ENCODE peak calls at places on chromosomes 7 and 10, in four cellular contexts. I is tibial nerve, W is choroid plexus epithelial cell, G is BE2C. E is an unnamed sample.

GRCh38 chr10:114142018-114142417 is 32.0 kb downstream of the CCDC186 start:
- DNase-seq in I (no peak), W (peak), G (no peak), E (peak)

GRCh38 chr7:105196473-105196872 is 182.5 kb downstream of the KMT2E start:
- DNase-seq in I (no peak), W (peak), G (no peak), E (peak)

GRCh38 chr10:89351402-89352038 is 23.7 kb downstream of the IFIT3 start:
- DNase-seq in I (no peak), W (peak), G (no peak), E (peak)

GRCh38 chr7:115533785-115534184 is 496.8 kb downstream of the TFEC start:
- DNase-seq in I (no peak), W (peak), G (no peak), E (peak)

GRCh38 chr10:104334561-104334960 is 3.7 kb downstream of the ITPRIP start:
- DNase-seq in I (no peak), W (no peak), G (no peak), E (peak)

GRCh38 chr7:129805086-129805719 is 147.6 kb downstream of the UBE2H start:
- DNase-seq in I (no peak), W (no peak), G (peak), E (no peak)

GRCh38 chr7:521221-522070 is 1.8 kb upstream of the PDGFA start:
- DNase-seq in I (no peak), W (no peak), G (no peak), E (peak)

GRCh38 chr7:106279425-106280182 is 5.2 kb downstream of the NAMPT start:
- DNase-seq in I (no peak), W (peak), G (no peak), E (no peak)

GRCh38 chr10:102422586-102423129 is 2.0 kb downstream of the FBXL15 start:
- DNase-seq in I (peak), W (peak), G (peak), E (peak)

GRCh38 chr7:54814401-54814800 is 55.4 kb upstream of the SEC61G start:
- DNase-seq in I (no peak), W (no peak), G (no peak), E (no peak)

GRCh38 chr7:12584940-12585339 is 14.4 kb downstream of the SCIN start:
- DNase-seq in I (no peak), W (peak), G (no peak), E (no peak)

GRCh38 chr10:80491251-80492102 is 37.4 kb downstream of the TSPAN14 start:
- DNase-seq in I (no peak), W (no peak), G (no peak), E (no peak)

GRCh38 chr7:44045226-44046014 is 918 bp downstream of the DBNL start:
- DNase-seq in I (no peak), W (no peak), G (no peak), E (no peak)

GRCh38 chr10:57952741-57953140 is 315.0 kb downstream of the IPMK start:
- DNase-seq in I (no peak), W (peak), G (no peak), E (peak)

GRCh38 chr7:144019457-144019856 is 19.3 kb downstream of the OR6B1 start:
- DNase-seq in I (no peak), W (peak), G (no peak), E (peak)

GRCh38 chr10:43119416-43120115 is 18.7 kb upstream of the CSGALNACT2 start:
- DNase-seq in I (no peak), W (no peak), G (no peak), E (no peak)

GRCh38 chr10:60678978-60679377 is 99.3 kb upstream of the CDK1 start:
- DNase-seq in I (no peak), W (no peak), G (no peak), E (no peak)

GRCh38 chr10:125014984-125015944 is 73.3 kb downstream of the ZRANB1 start:
- DNase-seq in I (no peak), W (no peak), G (peak), E (no peak)

GRCh38 chr7:41148521-41148951 is 554.4 kb downstream of the INHBA start:
- DNase-seq in I (no peak), W (peak), G (no peak), E (peak)

GRCh38 chr10:17227367-17228080 is 517 bp upstream of the VIM start:
- DNase-seq in I (no peak), W (peak), G (no peak), E (peak)

GRCh38 chr7:155584763-155585531 is 38.6 kb upstream of the CNPY1 start:
- DNase-seq in I (no peak), W (peak), G (peak), E (peak)

GRCh38 chr10:84765656-84766055 is 437.3 kb downstream of the CCSER2 start:
- DNase-seq in I (no peak), W (no peak), G (no peak), E (no peak)

GRCh38 chr10:60042262-60042661 is 135.9 kb upstream of the CCDC6 start:
- DNase-seq in I (no peak), W (no peak), G (no peak), E (no peak)

GRCh38 chr7:150715293-150715692 is 1.1 kb upstream of the GIMAP1 start:
- DNase-seq in I (no peak), W (no peak), G (no peak), E (no peak)

GRCh38 chr7:141700291-141700847 is 1.6 kb downstream of the DENND11 start:
- DNase-seq in I (no peak), W (peak), G (no peak), E (no peak)

GRCh38 chr7:154306036-154306435 is 253.8 kb downstream of the DPP6 start:
- DNase-seq in I (no peak), W (no peak), G (no peak), E (no peak)

GRCh38 chr7:498678-499641 is 20.7 kb downstream of the PDGFA start:
- DNase-seq in I (no peak), W (no peak), G (no peak), E (no peak)

GRCh38 chr7:22185559-22185958 is 171.4 kb downstream of the RAPGEF5 start:
- DNase-seq in I (no peak), W (no peak), G (no peak), E (no peak)

GRCh38 chr7:51543801-51544553 is 227.4 kb upstream of the COBL start:
- DNase-seq in I (no peak), W (no peak), G (no peak), E (no peak)

GRCh38 chr7:140397784-140398750 is at the start of gene SLC37A3:
- DNase-seq in I (peak), W (peak), G (peak), E (peak)

GRCh38 chr7:7965301-7965700 is 3.3 kb upstream of the GLCCI1 start:
- DNase-seq in I (no peak), W (no peak), G (peak), E (no peak)

DNA sequence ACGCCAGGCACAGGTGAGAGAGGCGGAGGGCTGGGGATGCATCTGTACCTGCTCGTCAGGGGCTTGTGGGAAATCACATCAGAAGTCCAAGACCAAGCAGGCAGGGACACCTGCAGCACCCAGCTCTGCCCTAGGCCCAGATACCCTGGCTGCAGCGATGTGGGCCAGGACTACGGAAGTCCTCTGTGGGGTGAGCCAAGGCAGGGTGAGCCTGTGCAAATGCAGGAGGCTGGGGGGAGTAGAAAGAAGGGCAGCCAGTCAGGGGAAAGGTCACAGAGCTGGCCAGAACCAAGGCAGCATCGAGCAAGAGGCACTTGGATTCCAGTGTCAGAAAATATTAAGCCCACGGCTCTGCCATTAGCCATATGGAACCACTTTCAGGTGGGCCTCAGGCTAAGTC is 85.2 kb downstream of the TNS3 start:
- DNase-seq in I (no peak), W (no peak), G (no peak), E (no peak)
- H3K4me3 ChIP-seq in I (no peak), W (no peak), G (no peak), E (no peak)

GRCh38 chr7:151824285-151824950 is 52.5 kb downstream of the PRKAG2 start:
- DNase-seq in I (no peak), W (no peak), G (no peak), E (no peak)
- H3K4me3 ChIP-seq in I (no peak), W (peak), G (no peak), E (no peak)

DNA sequence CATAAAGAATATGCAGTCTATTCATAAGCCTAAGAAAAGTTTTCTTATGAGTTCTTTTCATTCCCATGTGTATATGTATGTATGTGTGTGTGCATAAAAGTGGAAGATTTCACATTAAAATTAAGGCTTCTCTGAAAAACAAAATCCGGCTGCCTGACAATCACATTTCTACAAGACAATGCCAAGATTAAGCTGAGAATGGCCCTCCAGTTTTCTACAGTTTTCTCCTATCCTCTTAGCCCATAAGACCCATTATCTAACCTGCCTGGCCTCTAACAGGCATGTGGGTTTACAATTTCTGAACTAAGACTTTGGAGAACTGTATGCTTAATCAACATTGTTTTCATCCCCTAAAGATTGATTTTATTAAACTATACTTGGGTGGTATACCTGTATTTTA is 446.0 kb upstream of the SEMA3A start:
- DNase-seq in I (no peak), W (no peak), G (no peak), E (no peak)
- H3K4me3 ChIP-seq in I (no peak), W (no peak), G (no peak), E (no peak)

DNA sequence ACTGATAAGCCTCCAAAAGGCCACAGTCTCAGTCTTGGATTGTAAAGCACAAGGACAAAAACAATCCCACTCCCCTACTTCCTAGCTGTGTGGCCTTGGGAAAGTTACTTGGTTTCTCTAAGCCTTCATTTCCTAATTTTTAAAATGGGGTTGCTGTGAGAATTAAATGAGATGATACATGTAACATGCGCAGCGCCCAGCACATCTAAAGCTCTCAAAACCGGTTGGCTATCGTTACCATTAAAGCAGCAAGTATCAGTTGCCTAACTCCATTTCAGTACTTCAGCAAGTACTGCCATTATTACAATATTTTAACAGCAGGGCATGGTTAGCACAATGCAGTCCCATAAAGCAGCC is 1.9 kb downstream of the NRCAM start:
- DNase-seq in I (no peak), W (no peak), G (no peak), E (no peak)
- H3K4me3 ChIP-seq in I (peak), W (peak), G (peak), E (peak)

DNA sequence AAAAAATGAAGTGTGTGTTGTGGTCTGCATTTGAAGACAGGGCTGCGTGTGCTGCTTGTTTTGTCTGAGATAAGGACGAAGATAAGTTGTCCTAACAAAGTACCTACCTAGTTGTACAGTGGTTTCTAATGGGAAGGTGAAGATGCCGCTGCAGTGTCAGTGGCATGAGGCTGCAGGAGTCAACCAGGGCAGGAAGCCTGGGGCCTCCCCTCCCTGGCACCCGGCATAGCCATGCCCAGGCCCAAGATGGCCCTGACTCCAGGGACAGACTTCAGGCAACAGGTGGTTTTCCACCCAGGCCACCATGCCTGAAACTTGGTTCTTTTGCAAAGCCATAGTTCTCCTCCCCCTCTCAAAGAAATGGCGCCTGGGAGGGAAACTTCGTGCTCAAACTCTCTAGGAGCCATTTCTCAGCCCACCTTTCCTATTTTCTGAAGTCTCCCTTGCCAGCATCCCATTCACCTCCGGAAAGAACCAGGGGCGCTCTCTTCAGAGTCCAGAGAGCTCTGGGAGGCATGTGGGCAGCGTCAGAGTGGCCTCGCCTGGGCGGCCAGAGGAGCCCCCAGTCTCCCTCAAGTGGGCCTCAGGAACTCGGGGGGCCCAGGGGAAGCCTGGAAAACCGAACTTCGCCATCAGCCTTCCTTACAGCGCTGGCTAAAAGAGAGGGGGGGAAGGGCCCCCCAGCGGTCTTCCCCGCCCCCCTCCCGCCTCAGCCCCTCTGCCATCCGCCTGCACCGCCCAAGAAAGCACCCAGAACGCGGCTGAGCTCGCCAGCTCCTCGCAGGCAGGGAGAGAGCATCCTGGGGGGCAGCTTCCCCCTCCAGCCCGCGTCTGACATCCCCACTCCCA is 2.0 kb upstream of the KAT6B start:
- DNase-seq in I (no peak), W (no peak), G (no peak), E (no peak)
- H3K4me3 ChIP-seq in I (peak), W (peak), G (peak), E (peak)

GRCh38 chr10:71726673-71727428 is 7.3 kb upstream of the C10orf105 start:
- DNase-seq in I (no peak), W (no peak), G (no peak), E (no peak)

GRCh38 chr10:71729023-71729649 is 9.6 kb upstream of the C10orf105 start:
- DNase-seq in I (no peak), W (no peak), G (peak), E (no peak)

GRCh38 chr10:71725998-71726672 is 6.6 kb upstream of the C10orf105 start:
- DNase-seq in I (no peak), W (peak), G (peak), E (peak)

GRCh38 chr10:71728218-71728737 is 8.7 kb upstream of the C10orf105 start:
- DNase-seq in I (no peak), W (no peak), G (peak), E (no peak)

DNA sequence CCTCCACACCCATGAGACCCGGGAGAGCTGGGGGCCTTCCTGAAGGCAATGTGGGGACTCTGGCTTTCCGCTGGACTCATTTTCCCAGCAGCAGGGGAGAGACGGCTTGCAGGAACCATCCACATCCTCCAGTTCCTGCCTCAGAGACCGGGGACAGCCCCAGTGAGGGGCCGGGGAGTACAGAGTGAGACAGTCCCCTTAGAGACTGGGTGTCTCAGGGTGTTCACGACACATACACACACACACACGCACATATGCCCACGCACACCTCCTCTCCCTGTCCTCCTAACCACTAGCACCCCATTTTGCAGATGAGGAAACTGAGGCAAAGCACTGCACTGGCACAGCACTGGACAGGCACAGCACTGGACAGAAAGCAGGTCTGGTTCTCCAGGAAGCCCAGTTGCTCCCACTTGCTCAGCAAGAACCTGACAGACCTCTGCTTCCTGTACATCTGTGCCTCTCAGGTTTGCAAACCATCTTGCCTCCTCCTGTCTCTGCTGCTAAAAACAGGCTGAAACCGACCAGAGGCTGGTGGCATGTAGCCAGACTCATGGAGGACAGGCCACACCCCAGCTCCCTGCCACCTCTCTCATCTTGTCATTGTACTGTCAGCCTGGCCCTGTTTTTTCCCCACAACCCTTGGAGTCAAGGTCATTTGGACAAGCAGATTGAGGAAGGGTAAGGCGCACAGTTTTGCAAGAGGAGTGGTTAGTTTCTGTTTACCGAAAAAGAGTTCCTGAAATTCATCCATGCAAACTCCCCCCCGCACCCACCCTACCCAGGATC is 8.0 kb upstream of the C10orf105 start:
- DNase-seq in I (peak), W (peak), G (peak), E (peak)
- H3K4me3 ChIP-seq in I (no peak), W (no peak), G (peak), E (no peak)

GRCh38 chr10:92965314-92965713 is 95.3 kb upstream of the CYP26C1 start:
- DNase-seq in I (no peak), W (peak), G (no peak), E (peak)
- H3K4me3 ChIP-seq in I (no peak), W (peak), G (no peak), E (peak)

GRCh38 chr10:87546971-87547413 is 42.3 kb downstream of the MINPP1 start:
- DNase-seq in I (no peak), W (peak), G (no peak), E (peak)
- H3K4me3 ChIP-seq in I (no peak), W (no peak), G (no peak), E (no peak)

E was measured in fibroblast of mammary gland.